ENCODE peak calls at places on chromosome 2, in ten cellular contexts. C is activated naive CD4-positive, alpha-beta T cell treated with anti-CD3 and anti-CD28 coated beads, Interleukin-2, amount 50 U/mL, for 72 hours; B is posterior vena cava; R is amniotic stem cell; E is NCI-H460; I is NCI-H345; W is astrocyte of the spinal cord; X is Calu3; J is Peyer's patch; Y is H54. Z is an unnamed sample.

GRCh38 chr2:58640042-58640441 is 398.9 kb upstream of the FANCL start:
- DNase-seq in C (no peak), B (no peak), R (no peak), E (no peak), I (no peak), W (no peak), X (no peak), J (no peak), Y (no peak), Z (no peak)

GRCh38 chr2:160791884-160792283 is 298.3 kb upstream of the RBMS1 start:
- DNase-seq in C (no peak), B (no peak), R (no peak), E (no peak), I (no peak), W (no peak), X (no peak), J (no peak), Y (no peak), Z (no peak)

GRCh38 chr2:153386481-153386891 is 92.1 kb downstream of the RPRM start:
- DNase-seq in C (no peak), B (no peak), R (no peak), E (no peak), I (no peak), W (peak), X (no peak), J (no peak), Y (no peak), Z (no peak)

GRCh38 chr2:185811580-185811979 is 73.0 kb downstream of the FSIP2 start:
- DNase-seq in C (no peak), B (no peak), R (no peak), E (no peak), I (no peak), W (no peak), X (no peak), J (no peak), Y (no peak), Z (no peak)

GRCh38 chr2:235551965-235552364 is 58.1 kb downstream of the AGAP1 start:
- DNase-seq in C (no peak), B (no peak), R (no peak), E (peak), I (peak), W (peak), X (peak), J (peak), Y (peak), Z (peak)

GRCh38 chr2:128736046-128736688 is 417.5 kb upstream of the HS6ST1 start:
- DNase-seq in C (no peak), B (no peak), R (no peak), E (no peak), I (no peak), W (no peak), X (no peak), J (no peak), Y (no peak), Z (no peak)

GRCh38 chr2:55460562-55460961 is 40.9 kb upstream of the CCDC88A start:
- DNase-seq in C (no peak), B (no peak), R (no peak), E (no peak), I (no peak), W (no peak), X (no peak), J (no peak), Y (no peak), Z (no peak)

GRCh38 chr2:56449449-56449860 is 265.7 kb downstream of the CCDC85A start:
- DNase-seq in C (no peak), B (no peak), R (no peak), E (no peak), I (no peak), W (no peak), X (no peak), J (no peak), Y (no peak), Z (no peak)

GRCh38 chr2:33559336-33559735 is 39.8 kb downstream of the FAM98A start:
- DNase-seq in C (no peak), B (no peak), R (no peak), E (no peak), I (no peak), W (no peak), X (no peak), J (no peak), Y (no peak), Z (no peak)

GRCh38 chr2:65027611-65028244 is 28.5 kb upstream of the CEP68 start:
- DNase-seq in C (no peak), B (no peak), R (no peak), E (no peak), I (no peak), W (no peak), X (no peak), J (no peak), Y (no peak), Z (no peak)

GRCh38 chr2:144516981-144517824 is 2.7 kb downstream of the ZEB2 start:
- DNase-seq in C (no peak), B (peak), R (peak), E (peak), I (peak), W (peak), X (peak), J (peak), Y (no peak), Z (no peak)

GRCh38 chr2:32452338-32453064 is 95.7 kb downstream of the BIRC6 start:
- DNase-seq in C (no peak), B (no peak), R (no peak), E (no peak), I (no peak), W (no peak), X (no peak), J (no peak), Y (no peak), Z (no peak)

GRCh38 chr2:207879536-207879935 is 109.8 kb upstream of the FZD5 start:
- DNase-seq in C (no peak), B (no peak), R (peak), E (no peak), I (no peak), W (peak), X (no peak), J (no peak), Y (no peak), Z (no peak)

GRCh38 chr2:20450201-20451108 is 3.6 kb downstream of the RHOB start:
- DNase-seq in C (no peak), B (peak), R (peak), E (peak), I (no peak), W (peak), X (peak), J (peak), Y (no peak), Z (no peak)

GRCh38 chr2:230691005-230691647 is 21.5 kb upstream of the CAB39 start:
- DNase-seq in C (no peak), B (no peak), R (no peak), E (no peak), I (no peak), W (peak), X (peak), J (no peak), Y (peak), Z (no peak)

GRCh38 chr2:42560886-42561285 is 7.5 kb upstream of the MTA3 start:
- DNase-seq in C (no peak), B (no peak), R (no peak), E (no peak), I (no peak), W (no peak), X (no peak), J (no peak), Y (no peak), Z (no peak)

GRCh38 chr2:225400060-225400511 is 576 bp downstream of the NYAP2 start:
- DNase-seq in C (no peak), B (peak), R (peak), E (peak), I (peak), W (peak), X (peak), J (no peak), Y (no peak), Z (no peak)

GRCh38 chr2:147223553-147223952 is 621.3 kb upstream of the ACVR2A start:
- DNase-seq in C (no peak), B (no peak), R (no peak), E (no peak), I (peak), W (no peak), X (no peak), J (no peak), Y (no peak), Z (no peak)